ENCODE peak calls at places on chromosome 7, in six cellular contexts. N is midbrain; J is thoracic aorta; K is brain microvascular endothelial cell; Y is activated T-cell treated with anti-CD3 and anti-CD28 coated beads, Interleukin-2, amount 50 U/mL, for 72 hours; R is AML-193. D is an unnamed sample.

GRCh38 chr7:151060416-151061234 is 1.2 kb downstream of the SLC4A2 start:
- DNase-seq in N (peak; percentile 31), J (no peak), K (no peak), Y (no peak), R (no peak), D (peak; percentile 41)

GRCh38 chr7:99308461-99309074 is 17.1 kb upstream of the ARPC1A start:
- DNase-seq in N (no peak), J (no peak), K (no peak), Y (peak; percentile 18), R (no peak), D (no peak)

GRCh38 chr7:112866424-112866823 is 76.2 kb upstream of the TMEM168 start:
- DNase-seq in N (peak; percentile 3), J (no peak), K (no peak), Y (no peak), R (no peak), D (no peak)

GRCh38 chr7:2554654-2555053 is 670 bp downstream of the BRAT1 start:
- DNase-seq in N (no peak), J (no peak), K (no peak), Y (no peak), R (no peak), D (no peak)

GRCh38 chr7:122588621-122589020 is 110.3 kb downstream of the RNF133 start:
- DNase-seq in N (no peak), J (no peak), K (peak; percentile 2), Y (no peak), R (no peak), D (no peak)

GRCh38 chr7:148799893-148800545 is 84.1 kb downstream of the EZH2 start:
- DNase-seq in N (no peak), J (no peak), K (no peak), Y (no peak), R (no peak), D (no peak)

GRCh38 chr7:40887099-40887498 is 752.3 kb downstream of the SUGCT start:
- DNase-seq in N (no peak), J (no peak), K (peak; percentile 66), Y (no peak), R (no peak), D (no peak)

GRCh38 chr7:6259257-6259656 is 13.2 kb downstream of the CYTH3 start:
- DNase-seq in N (no peak), J (no peak), K (no peak), Y (no peak), R (no peak), D (no peak)

GRCh38 chr7:116661741-116662329 is 10.2 kb upstream of the MET start:
- DNase-seq in N (no peak), J (no peak), K (no peak), Y (no peak), R (no peak), D (no peak)

GRCh38 chr7:771241-772004 is 44.3 kb upstream of the PRKAR1B start:
- DNase-seq in N (no peak), J (no peak), K (peak; percentile 28), Y (no peak), R (no peak), D (no peak)

GRCh38 chr7:116271980-116272886 is 61.9 kb downstream of the TES start:
- DNase-seq in N (no peak), J (peak; percentile 46), K (peak; percentile 93), Y (peak; percentile 14), R (no peak), D (no peak)

GRCh38 chr7:123692471-123692877 is 36.8 kb downstream of the LMOD2 start:
- DNase-seq in N (no peak), J (no peak), K (no peak), Y (no peak), R (no peak), D (no peak)

GRCh38 chr7:102288285-102288930 is 1.7 kb downstream of the SH2B2 start:
- DNase-seq in N (no peak), J (no peak), K (no peak), Y (peak; percentile 34), R (no peak), D (no peak)

D was measured in CD4-positive, alpha-beta memory T cell.